ENCODE peak calls at places on chromosomes 5 and 9, in six cellular contexts. V, L, Y, P, H and D are unnamed samples.

GRCh38 chr5:120314201-120314600 is 149.9 kb upstream of the PRR16 start:
- DNase-seq in H (no peak), Y (peak), P (no peak), L (no peak), V (no peak), D (no peak)

GRCh38 chr5:29252390-29252789 is 1941.1 kb upstream of the CDH6 start:
- DNase-seq in P (no peak), Y (no peak), H (no peak), V (no peak), L (no peak), D (no peak)

GRCh38 chr5:7754997-7755596 is 95.8 kb downstream of the CFAP90 start:
- DNase-seq in L (peak), V (peak), H (no peak), P (no peak), Y (peak), D (peak)

GRCh38 chr5:132202711-132203463 is 24.8 kb downstream of the P4HA2 start:
- DNase-seq in L (peak), V (no peak), P (no peak), H (no peak), Y (no peak), D (no peak)

GRCh38 chr5:78795757-78796156 is 147.2 kb upstream of the LHFPL2 start:
- DNase-seq in L (no peak), P (peak), V (no peak), Y (peak), H (no peak), D (no peak)

GRCh38 chr5:97127727-97128126 is 14.7 kb downstream of the LIX1 start:
- DNase-seq in P (no peak), H (no peak), Y (peak), L (no peak), V (no peak), D (no peak)

GRCh38 chr9:87630266-87630665 is 95.7 kb upstream of the CTSL start:
- DNase-seq in P (no peak), L (no peak), H (no peak), V (no peak), Y (no peak), D (no peak)

GRCh38 chr9:68933434-68934318 is 80.2 kb downstream of the PRKACG start:
- DNase-seq in H (no peak), Y (no peak), L (peak), P (no peak), V (no peak), D (peak)

GRCh38 chr5:124330595-124330994 is 415.8 kb downstream of the ZNF608 start:
- DNase-seq in P (peak), V (no peak), L (no peak), Y (peak), H (no peak), D (no peak)

GRCh38 chr5:73531356-73531755 is 33.1 kb downstream of the BTF3 start:
- DNase-seq in Y (peak), V (no peak), P (no peak), H (no peak), L (no peak), D (no peak)

GRCh38 chr5:152404494-152404893 is 585 bp downstream of the NMUR2 start:
- DNase-seq in P (no peak), Y (no peak), L (no peak), H (no peak), V (no peak), D (no peak)

GRCh38 chr9:124262596-124263045 is 4.9 kb downstream of the NEK6 start:
- DNase-seq in V (no peak), P (peak), H (no peak), Y (peak), L (no peak), D (no peak)
- H3K4me3 ChIP-seq in V (no peak), P (peak), H (no peak), Y (peak), L (no peak), D (peak)

GRCh38 chr9:136364369-136364748 is 815 bp upstream of the DNLZ start:
- DNase-seq in V (no peak), L (no peak), H (no peak), Y (no peak), P (no peak), D (no peak)

GRCh38 chr9:136362450-136362784 is 1.1 kb downstream of the DNLZ start:
- DNase-seq in V (no peak), L (no peak), P (no peak), H (no peak), Y (peak), D (no peak)

GRCh38 chr9:136361757-136362449 is 1.6 kb downstream of the DNLZ start:
- DNase-seq in Y (peak), P (no peak), H (no peak), V (no peak), L (no peak), D (no peak)

GRCh38 chr9:136363606-136364368 is at the start of gene DNLZ:
- DNase-seq in P (peak), V (peak), H (no peak), L (peak), Y (peak), D (peak)

DNA sequence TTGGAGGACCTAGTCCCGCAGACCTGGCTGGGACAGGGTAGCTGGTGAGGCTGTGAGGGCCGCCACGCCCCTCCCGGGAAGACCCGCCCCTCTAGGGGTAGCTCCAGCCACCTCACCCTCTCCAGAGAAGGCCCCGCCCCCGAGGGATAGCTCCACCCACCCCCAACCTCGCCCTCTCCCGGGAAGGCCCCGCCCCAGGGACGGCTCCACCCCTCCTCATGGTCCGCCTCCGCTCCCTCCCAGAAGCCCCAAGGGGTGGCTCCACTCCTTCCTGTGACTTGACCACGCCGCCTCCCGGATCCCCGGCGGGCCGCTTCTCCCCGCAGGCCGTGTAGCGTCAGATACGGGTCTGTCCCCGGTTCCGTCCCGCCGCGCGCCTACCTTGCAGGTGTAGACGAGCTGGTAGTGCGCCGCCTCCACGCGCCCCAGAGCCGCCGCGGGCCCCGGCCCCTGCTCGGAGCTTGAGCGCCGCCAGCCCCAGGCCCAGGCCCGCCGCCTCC is 388 bp downstream of the DNLZ start:
- DNase-seq in Y (peak), L (peak), H (peak), P (peak), V (peak), D (peak)
- TF ChIP-seq CTCF in Y (no peak), L (no peak), H (peak), P (no peak), V (no peak), D (no peak)

GRCh38 chr5:119302449-119302848 is 53.4 kb upstream of the TNFAIP8 start:
- DNase-seq in P (no peak), V (no peak), H (no peak), L (no peak), Y (no peak), D (no peak)
- H3K4me3 ChIP-seq in P (no peak), V (no peak), H (no peak), L (no peak), Y (no peak), D (no peak)

GRCh38 chr5:180160822-180161221 is 48.2 kb downstream of the RASGEF1C start:
- DNase-seq in H (no peak), V (no peak), Y (no peak), L (no peak), P (no peak), D (no peak)
- TF ChIP-seq CTCF in H (no peak), V (no peak), Y (no peak), L (no peak), P (no peak), D (no peak)

DNA sequence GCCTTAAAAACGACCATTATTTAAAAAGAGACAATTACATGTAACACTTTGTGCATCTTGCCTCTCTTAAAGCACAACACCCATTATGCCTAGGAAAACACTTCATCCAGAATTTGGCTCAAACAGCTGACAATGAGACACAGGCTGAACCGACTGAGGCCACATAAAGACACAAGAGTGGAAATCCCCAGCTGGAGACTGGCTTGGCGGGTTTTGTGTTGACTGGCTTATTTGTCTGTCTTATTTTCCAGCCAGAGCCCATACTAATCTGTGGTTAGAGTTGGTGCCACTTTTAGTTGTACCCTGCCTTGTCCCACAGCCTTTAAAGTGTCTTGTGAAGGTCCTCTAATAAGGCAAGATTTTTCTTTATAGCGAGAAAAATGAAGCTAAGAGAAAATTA is 21.2 kb downstream of the TRIM14 start:
- DNase-seq in H (no peak), L (peak), Y (no peak), V (peak), P (no peak), D (peak)
- H3K4me3 ChIP-seq in H (no peak), L (no peak), Y (no peak), V (no peak), P (no peak), D (no peak)

DNA sequence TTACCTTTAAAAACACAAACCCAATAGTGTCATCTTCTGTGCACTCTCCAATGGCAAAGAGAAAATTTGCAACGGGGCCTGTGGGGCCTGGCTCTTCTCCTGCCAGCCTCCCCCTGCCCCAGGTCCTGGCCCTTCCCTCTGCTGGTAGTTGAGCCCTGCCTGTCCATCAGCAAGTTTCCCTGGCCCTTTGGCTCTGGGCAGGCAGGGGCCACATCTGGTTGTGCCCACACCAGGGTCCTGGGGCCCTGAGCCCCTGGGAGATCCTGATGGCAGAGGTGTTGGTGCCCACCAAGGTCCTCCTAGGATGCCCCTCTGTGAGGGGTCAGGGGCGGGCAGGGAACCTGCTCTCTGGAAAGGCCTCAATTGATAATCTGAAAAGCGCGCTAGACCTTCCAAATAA is 157.3 kb downstream of the DAB2IP start:
- DNase-seq in V (no peak), H (no peak), P (no peak), Y (no peak), L (no peak), D (no peak)
- TF ChIP-seq CTCF in V (no peak), H (no peak), P (no peak), Y (no peak), L (no peak), D (no peak)